ENCODE peak calls at places on chromosomes 12 and 14, in ten cellular contexts. One of them, this sample, is unnamed.

GRCh38 chr12:75814856-75815754 is 216.5 kb downstream of the PHLDA1 start:
- DNase-seq in transverse colon: no peak
- DNase-seq in SJSA1: peak; percentile 47
- DNase-seq in gastrocnemius medialis: no peak
- DNase-seq in Panc1: no peak
- DNase-seq in WERI-Rb-1: peak; percentile 43
- DNase-seq in MM.1S: no peak
- DNase-seq in neural progenitor cell: no peak
- DNase-seq in sigmoid colon: no peak
- DNase-seq in brain microvascular endothelial cell: peak; percentile 95
- DNase-seq in this sample: peak; percentile 95

GRCh38 chr14:56494167-56494566 is 85.4 kb upstream of the TMEM260 start:
- DNase-seq in transverse colon: no peak
- DNase-seq in SJSA1: no peak
- DNase-seq in gastrocnemius medialis: no peak
- DNase-seq in Panc1: no peak
- DNase-seq in WERI-Rb-1: no peak
- DNase-seq in MM.1S: no peak
- DNase-seq in neural progenitor cell: no peak
- DNase-seq in sigmoid colon: no peak
- DNase-seq in brain microvascular endothelial cell: no peak
- DNase-seq in this sample: no peak

GRCh38 chr12:104864668-104865067 is 93.4 kb downstream of the SLC41A2 start:
- DNase-seq in transverse colon: no peak
- DNase-seq in SJSA1: no peak
- DNase-seq in gastrocnemius medialis: no peak
- DNase-seq in Panc1: no peak
- DNase-seq in WERI-Rb-1: no peak
- DNase-seq in MM.1S: no peak
- DNase-seq in neural progenitor cell: no peak
- DNase-seq in sigmoid colon: no peak
- DNase-seq in brain microvascular endothelial cell: no peak
- DNase-seq in this sample: no peak

GRCh38 chr12:113174461-113175384 is 10.6 kb downstream of the DDX54 start:
- DNase-seq in transverse colon: peak; percentile 78
- DNase-seq in SJSA1: peak; percentile 76
- DNase-seq in gastrocnemius medialis: peak; percentile 38
- DNase-seq in Panc1: no peak
- DNase-seq in WERI-Rb-1: peak; percentile 76
- DNase-seq in MM.1S: peak; percentile 28
- DNase-seq in neural progenitor cell: peak; percentile 67
- DNase-seq in sigmoid colon: no peak
- DNase-seq in brain microvascular endothelial cell: peak; percentile 60
- DNase-seq in this sample: peak; percentile 66

GRCh38 chr12:9114946-9115345 is 773 bp downstream of the A2M start:
- DNase-seq in transverse colon: no peak
- DNase-seq in SJSA1: no peak
- DNase-seq in gastrocnemius medialis: no peak
- DNase-seq in Panc1: no peak
- DNase-seq in WERI-Rb-1: no peak
- DNase-seq in MM.1S: no peak
- DNase-seq in neural progenitor cell: no peak
- DNase-seq in sigmoid colon: no peak
- DNase-seq in brain microvascular endothelial cell: no peak
- DNase-seq in this sample: no peak

GRCh38 chr12:12405882-12406281 is 49.0 kb downstream of the BORCS5 start:
- DNase-seq in transverse colon: peak; percentile 77
- DNase-seq in SJSA1: no peak
- DNase-seq in gastrocnemius medialis: no peak
- DNase-seq in Panc1: no peak
- DNase-seq in WERI-Rb-1: no peak
- DNase-seq in MM.1S: no peak
- DNase-seq in neural progenitor cell: no peak
- DNase-seq in sigmoid colon: no peak
- DNase-seq in brain microvascular endothelial cell: no peak
- DNase-seq in this sample: no peak

GRCh38 chr12:65740873-65741600 is 83.2 kb upstream of the HMGA2 start:
- DNase-seq in transverse colon: peak; percentile 85
- DNase-seq in SJSA1: peak; percentile 100
- DNase-seq in gastrocnemius medialis: no peak
- DNase-seq in Panc1: peak; percentile 27
- DNase-seq in WERI-Rb-1: peak; percentile 82
- DNase-seq in MM.1S: peak; percentile 64
- DNase-seq in neural progenitor cell: peak; percentile 92
- DNase-seq in sigmoid colon: peak; percentile 85
- DNase-seq in brain microvascular endothelial cell: peak; percentile 77
- DNase-seq in this sample: peak; percentile 82

GRCh38 chr14:39555749-39556148 is 123.5 kb upstream of the FBXO33 start:
- DNase-seq in transverse colon: no peak
- DNase-seq in SJSA1: no peak
- DNase-seq in gastrocnemius medialis: no peak
- DNase-seq in Panc1: no peak
- DNase-seq in WERI-Rb-1: no peak
- DNase-seq in MM.1S: no peak
- DNase-seq in neural progenitor cell: no peak
- DNase-seq in sigmoid colon: no peak
- DNase-seq in brain microvascular endothelial cell: no peak
- DNase-seq in this sample: no peak

GRCh38 chr12:51748235-51748634 is 100.3 kb downstream of the FIGNL2 start:
- DNase-seq in transverse colon: peak; percentile 19
- DNase-seq in SJSA1: no peak
- DNase-seq in gastrocnemius medialis: no peak
- DNase-seq in Panc1: no peak
- DNase-seq in WERI-Rb-1: no peak
- DNase-seq in MM.1S: no peak
- DNase-seq in neural progenitor cell: no peak
- DNase-seq in sigmoid colon: no peak
- DNase-seq in brain microvascular endothelial cell: no peak
- DNase-seq in this sample: no peak

GRCh38 chr14:99654235-99655000 is 9.5 kb downstream of the HHIPL1 start:
- DNase-seq in transverse colon: peak; percentile 52
- DNase-seq in SJSA1: no peak
- DNase-seq in gastrocnemius medialis: no peak
- DNase-seq in Panc1: no peak
- DNase-seq in WERI-Rb-1: peak; percentile 84
- DNase-seq in MM.1S: peak; percentile 31
- DNase-seq in neural progenitor cell: peak; percentile 50
- DNase-seq in sigmoid colon: peak; percentile 90
- DNase-seq in brain microvascular endothelial cell: peak; percentile 61
- DNase-seq in this sample: no peak

GRCh38 chr14:69559581-69560011 is 15.1 kb downstream of the CCDC177 start:
- DNase-seq in transverse colon: no peak
- DNase-seq in SJSA1: no peak
- DNase-seq in gastrocnemius medialis: no peak
- DNase-seq in Panc1: no peak
- DNase-seq in WERI-Rb-1: no peak
- DNase-seq in MM.1S: no peak
- DNase-seq in neural progenitor cell: peak; percentile 23
- DNase-seq in sigmoid colon: no peak
- DNase-seq in brain microvascular endothelial cell: no peak
- DNase-seq in this sample: no peak

GRCh38 chr12:71456316-71456715 is 16.7 kb downstream of the LGR5 start:
- DNase-seq in transverse colon: no peak
- DNase-seq in SJSA1: no peak
- DNase-seq in gastrocnemius medialis: no peak
- DNase-seq in Panc1: no peak
- DNase-seq in WERI-Rb-1: no peak
- DNase-seq in MM.1S: no peak
- DNase-seq in neural progenitor cell: peak; percentile 85
- DNase-seq in sigmoid colon: no peak
- DNase-seq in brain microvascular endothelial cell: no peak
- DNase-seq in this sample: no peak

GRCh38 chr14:90299408-90299807 is 32.3 kb downstream of the NRDE2 start:
- DNase-seq in transverse colon: no peak
- DNase-seq in SJSA1: no peak
- DNase-seq in gastrocnemius medialis: peak; percentile 80
- DNase-seq in Panc1: no peak
- DNase-seq in WERI-Rb-1: no peak
- DNase-seq in MM.1S: no peak
- DNase-seq in neural progenitor cell: no peak
- DNase-seq in sigmoid colon: no peak
- DNase-seq in brain microvascular endothelial cell: no peak
- DNase-seq in this sample: no peak

GRCh38 chr12:105672576-105672975 is 342.1 kb downstream of the C12orf75 start:
- DNase-seq in transverse colon: peak; percentile 41
- DNase-seq in SJSA1: no peak
- DNase-seq in gastrocnemius medialis: peak; percentile 47
- DNase-seq in Panc1: no peak
- DNase-seq in WERI-Rb-1: no peak
- DNase-seq in MM.1S: no peak
- DNase-seq in neural progenitor cell: no peak
- DNase-seq in sigmoid colon: peak; percentile 90
- DNase-seq in brain microvascular endothelial cell: no peak
- DNase-seq in this sample: peak; percentile 54

GRCh38 chr14:60695327-60695726 is 28.8 kb downstream of the SIX4 start:
- DNase-seq in transverse colon: no peak
- DNase-seq in SJSA1: no peak
- DNase-seq in gastrocnemius medialis: no peak
- DNase-seq in Panc1: no peak
- DNase-seq in WERI-Rb-1: no peak
- DNase-seq in MM.1S: no peak
- DNase-seq in neural progenitor cell: no peak
- DNase-seq in sigmoid colon: no peak
- DNase-seq in brain microvascular endothelial cell: no peak
- DNase-seq in this sample: no peak
- H3K36me3 ChIP-seq in transverse colon: no peaks in the 10 kb centered on the region
- H3K36me3 ChIP-seq in SJSA1: no peaks in the 10 kb centered on the region
- H3K36me3 ChIP-seq in gastrocnemius medialis: no peaks in the 10 kb centered on the region
- H3K36me3 ChIP-seq in Panc1: no peaks in the 10 kb centered on the region
- H3K36me3 ChIP-seq in WERI-Rb-1: no peaks in the 10 kb centered on the region
- H3K36me3 ChIP-seq in MM.1S: no peaks in the 10 kb centered on the region
- H3K36me3 ChIP-seq in neural progenitor cell: no peaks in the 10 kb centered on the region
- H3K36me3 ChIP-seq in sigmoid colon: no peaks in the 10 kb centered on the region
- H3K36me3 ChIP-seq in brain microvascular endothelial cell: no peaks in the 10 kb centered on the region
- H3K36me3 ChIP-seq in this sample: no peaks in the 10 kb centered on the region

GRCh38 chr12:108566452-108566851 is 4.1 kb downstream of the ISCU start:
- DNase-seq in transverse colon: no peak
- DNase-seq in SJSA1: peak; percentile 12
- DNase-seq in gastrocnemius medialis: no peak
- DNase-seq in Panc1: no peak
- DNase-seq in WERI-Rb-1: no peak
- DNase-seq in MM.1S: no peak
- DNase-seq in neural progenitor cell: no peak
- DNase-seq in sigmoid colon: no peak
- DNase-seq in brain microvascular endothelial cell: no peak
- DNase-seq in this sample: no peak
- H3K36me3 ChIP-seq in transverse colon: peaks cover 40% of the 10 kb centered on the region
- H3K36me3 ChIP-seq in SJSA1: peaks cover 61% of the 10 kb centered on the region
- H3K36me3 ChIP-seq in gastrocnemius medialis: peaks cover 2% of the 10 kb centered on the region
- H3K36me3 ChIP-seq in Panc1: peaks cover 30% of the 10 kb centered on the region
- H3K36me3 ChIP-seq in WERI-Rb-1: peaks cover 46% of the 10 kb centered on the region
- H3K36me3 ChIP-seq in MM.1S: no peaks in the 10 kb centered on the region
- H3K36me3 ChIP-seq in neural progenitor cell: peaks cover 6% of the 10 kb centered on the region
- H3K36me3 ChIP-seq in sigmoid colon: peaks cover 51% of the 10 kb centered on the region
- H3K36me3 ChIP-seq in brain microvascular endothelial cell: peaks cover 35% of the 10 kb centered on the region
- H3K36me3 ChIP-seq in this sample: peaks cover 15% of the 10 kb centered on the region

DNA sequence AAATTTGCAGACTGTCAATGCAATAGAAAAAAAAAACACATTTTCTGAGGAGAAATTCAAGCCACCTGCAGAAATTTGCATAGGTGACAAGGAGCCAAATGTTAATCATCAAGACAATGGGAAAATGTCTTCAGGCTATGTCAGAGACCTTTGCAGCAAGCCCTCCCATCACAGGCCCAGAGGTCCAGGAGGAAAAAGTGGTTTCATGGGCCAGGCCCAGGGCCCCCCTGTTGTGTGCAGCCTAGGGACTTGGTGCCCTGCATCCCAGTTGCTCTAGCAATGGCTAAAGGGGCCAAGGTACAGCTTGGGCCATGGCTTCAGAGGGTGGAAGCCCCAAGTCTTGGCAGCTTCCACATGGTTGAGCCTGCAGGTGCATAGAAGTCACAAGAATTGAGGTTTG is 60.6 kb downstream of the TC2N start:
- DNase-seq in transverse colon: no peak
- DNase-seq in SJSA1: no peak
- DNase-seq in gastrocnemius medialis: no peak
- DNase-seq in Panc1: no peak
- DNase-seq in WERI-Rb-1: no peak
- DNase-seq in MM.1S: no peak
- DNase-seq in neural progenitor cell: no peak
- DNase-seq in sigmoid colon: no peak
- DNase-seq in brain microvascular endothelial cell: no peak
- DNase-seq in this sample: no peak
- H3K36me3 ChIP-seq in transverse colon: peaks cover 53% of the 10 kb centered on the region
- H3K36me3 ChIP-seq in SJSA1: no peaks in the 10 kb centered on the region
- H3K36me3 ChIP-seq in gastrocnemius medialis: no peaks in the 10 kb centered on the region
- H3K36me3 ChIP-seq in Panc1: no peaks in the 10 kb centered on the region
- H3K36me3 ChIP-seq in WERI-Rb-1: no peaks in the 10 kb centered on the region
- H3K36me3 ChIP-seq in MM.1S: no peaks in the 10 kb centered on the region
- H3K36me3 ChIP-seq in neural progenitor cell: no peaks in the 10 kb centered on the region
- H3K36me3 ChIP-seq in sigmoid colon: no peaks in the 10 kb centered on the region
- H3K36me3 ChIP-seq in brain microvascular endothelial cell: no peaks in the 10 kb centered on the region
- H3K36me3 ChIP-seq in this sample: no peaks in the 10 kb centered on the region

GRCh38 chr12:98595152-98595988 is 1.9 kb downstream of the SLC25A3 start:
- DNase-seq in transverse colon: no peak
- DNase-seq in SJSA1: no peak
- DNase-seq in gastrocnemius medialis: no peak
- DNase-seq in Panc1: no peak
- DNase-seq in WERI-Rb-1: no peak
- DNase-seq in MM.1S: no peak
- DNase-seq in neural progenitor cell: no peak
- DNase-seq in sigmoid colon: no peak
- DNase-seq in brain microvascular endothelial cell: peak; percentile 25
- DNase-seq in this sample: peak; percentile 72
- H3K36me3 ChIP-seq in transverse colon: peaks cover 31% of the 10 kb centered on the region
- H3K36me3 ChIP-seq in SJSA1: peaks cover 65% of the 10 kb centered on the region
- H3K36me3 ChIP-seq in gastrocnemius medialis: no peaks in the 10 kb centered on the region
- H3K36me3 ChIP-seq in Panc1: peaks cover 44% of the 10 kb centered on the region
- H3K36me3 ChIP-seq in WERI-Rb-1: peaks cover 56% of the 10 kb centered on the region
- H3K36me3 ChIP-seq in MM.1S: peaks cover 14% of the 10 kb centered on the region
- H3K36me3 ChIP-seq in neural progenitor cell: peaks cover 28% of the 10 kb centered on the region
- H3K36me3 ChIP-seq in sigmoid colon: peaks cover 30% of the 10 kb centered on the region
- H3K36me3 ChIP-seq in brain microvascular endothelial cell: peaks cover 50% of the 10 kb centered on the region
- H3K36me3 ChIP-seq in this sample: peaks cover 17% of the 10 kb centered on the region

This sample was measured in endothelial cell of umbilical vein.